ENCODE peak calls at places on chromosomes 4 and X, in seven cellular contexts. Q, C, K, E, U, J and V are unnamed samples.

GRCh38 chrX:7334253-7334935 is 186.4 kb upstream of the PUDP start:
- DNase-seq in Q (peak), C (no peak), K (no peak), E (no peak), U (no peak), J (no peak), V (no peak)

GRCh38 chrX:13533726-13534125 is 35.7 kb upstream of the EGFL6 start:
- DNase-seq in Q (no peak), C (no peak), K (no peak), E (no peak), U (no peak), J (no peak), V (no peak)

GRCh38 chrX:72392816-72393800 is 87.4 kb upstream of the CITED1 start:
- DNase-seq in Q (no peak), C (no peak), K (no peak), E (no peak), U (no peak), J (no peak), V (no peak)

GRCh38 chr4:165556383-165556782 is 177.6 kb downstream of the CPE start:
- DNase-seq in Q (no peak), C (no peak), K (no peak), E (no peak), U (no peak), J (no peak), V (no peak)

GRCh38 chrX:30161043-30161442 is 54.3 kb upstream of the MAGEB2 start:
- DNase-seq in Q (no peak), C (no peak), K (no peak), E (no peak), U (no peak), J (no peak), V (no peak)

GRCh38 chr4:11439836-11440235 is 11.1 kb upstream of the HS3ST1 start:
- DNase-seq in Q (no peak), C (no peak), K (no peak), E (no peak), U (no peak), J (no peak), V (no peak)

GRCh38 chr4:122996350-122996749 is 74.0 kb upstream of the NUDT6 start:
- DNase-seq in Q (no peak), C (no peak), K (no peak), E (no peak), U (no peak), J (no peak), V (no peak)

GRCh38 chr4:15931451-15932210 is 6.9 kb downstream of the FGFBP1 start:
- DNase-seq in Q (no peak), C (no peak), K (no peak), E (no peak), U (no peak), J (no peak), V (no peak)

GRCh38 chr4:5460106-5460801 is 248.1 kb downstream of the EVC2 start:
- DNase-seq in Q (no peak), C (no peak), K (no peak), E (peak), U (no peak), J (peak), V (no peak)

GRCh38 chr4:145481164-145481941 is at the start of gene SMAD1:
- DNase-seq in Q (peak), C (no peak), K (peak), E (no peak), U (peak), J (no peak), V (peak)

GRCh38 chr4:2274320-2275043 is 12.6 kb upstream of the MXD4 start:
- DNase-seq in Q (no peak), C (no peak), K (peak), E (no peak), U (peak), J (no peak), V (no peak)

GRCh38 chrX:68842351-68842750 is 13.5 kb downstream of the EFNB1 start:
- DNase-seq in Q (no peak), C (no peak), K (no peak), E (no peak), U (no peak), J (no peak), V (peak)

GRCh38 chr4:79249879-79250503 is 75.9 kb downstream of the NAA11 start:
- DNase-seq in Q (no peak), C (no peak), K (no peak), E (no peak), U (no peak), J (no peak), V (no peak)

GRCh38 chr4:130576218-130576617 is 1480.3 kb downstream of the C4orf33 start:
- DNase-seq in Q (no peak), C (no peak), K (no peak), E (no peak), U (peak), J (no peak), V (no peak)

GRCh38 chr4:38413524-38414341 is 250.3 kb upstream of the KLF3 start:
- DNase-seq in Q (no peak), C (no peak), K (no peak), E (no peak), U (no peak), J (no peak), V (no peak)

GRCh38 chrX:39855748-39856129 is 242.0 kb downstream of the BCOR start:
- DNase-seq in Q (peak), C (peak), K (no peak), E (no peak), U (peak), J (peak), V (peak)

GRCh38 chr4:168877779-168878491 is 132.1 kb downstream of the CBR4 start:
- DNase-seq in Q (no peak), C (no peak), K (peak), E (no peak), U (no peak), J (peak), V (no peak)

GRCh38 chr4:8297691-8298485 is 28.3 kb downstream of the HTRA3 start:
- DNase-seq in Q (no peak), C (no peak), K (peak), E (no peak), U (no peak), J (no peak), V (peak)

GRCh38 chrX:47623540-47624027 is 3.9 kb upstream of the SYN1 start:
- DNase-seq in Q (peak), C (peak), K (peak), E (no peak), U (peak), J (no peak), V (peak)